ENCODE peak calls at places on chromosomes 11 and 22, in five cellular contexts. N, V, K, R and M are unnamed samples.
A peak's percentile ranks its signal among the peaks of the same experiment; 100 is the strongest.

GRCh38 chr11:94861306-94861845 is 93.2 kb downstream of the AMOTL1 start:
- DNase-seq in N (no peak), K (no peak), V (no peak), R (no peak), M (no peak)

GRCh38 chr11:71301858-71302533 is 49.6 kb upstream of the SHANK2 start:
- DNase-seq in K (no peak), V (no peak), R (no peak), N (no peak), M (no peak)

GRCh38 chr22:50250555-50251471 is at the start of gene HDAC10:
- DNase-seq in K (peak; percentile 54), N (peak; percentile 89), V (peak; percentile 72), R (no peak), M (peak; percentile 85)

GRCh38 chr22:24969588-24970301 is 17.2 kb downstream of the KIAA1671 start:
- DNase-seq in V (peak; percentile 52), R (no peak), K (no peak), N (no peak), M (peak; percentile 85)

GRCh38 chr11:72793081-72793451 is 781 bp downstream of the STARD10 start:
- DNase-seq in V (no peak), R (no peak), K (no peak), N (no peak), M (no peak)

GRCh38 chr11:115334932-115335788 is 169.1 kb downstream of the CADM1 start:
- DNase-seq in K (peak; percentile 17), R (peak; percentile 20), V (peak; percentile 37), N (no peak), M (no peak)

GRCh38 chr11:58178444-58178843 is 10.4 kb upstream of the OR9Q2 start:
- DNase-seq in R (no peak), N (no peak), V (no peak), K (no peak), M (no peak)

GRCh38 chr11:96012086-96012824 is 88.3 kb upstream of the MTMR2 start:
- DNase-seq in N (no peak), R (peak; percentile 8), K (peak; percentile 4), V (peak; percentile 80), M (peak; percentile 43)

GRCh38 chr11:94000641-94001040 is 20.5 kb upstream of the HEPHL1 start:
- DNase-seq in N (no peak), R (no peak), K (no peak), V (no peak), M (no peak)

GRCh38 chr11:71153005-71153395 is 99.4 kb downstream of the SHANK2 start:
- DNase-seq in V (no peak), R (peak; percentile 86), N (peak; percentile 29), K (no peak), M (no peak)

GRCh38 chr11:64947202-64947814 is 11.6 kb upstream of the GPHA2 start:
- DNase-seq in N (no peak), R (no peak), V (no peak), K (no peak), M (no peak)

GRCh38 chr11:60130496-60130895 is 42.0 kb downstream of the MS4A2 start:
- DNase-seq in R (peak; percentile 35), V (peak; percentile 17), K (peak; percentile 13), N (peak; percentile 22), M (peak; percentile 8)

GRCh38 chr11:115872418-115872817 is 368.2 kb upstream of the CADM1 start:
- DNase-seq in K (no peak), N (no peak), R (no peak), V (no peak), M (no peak)

GRCh38 chr11:78138694-78139421 is 568 bp downstream of the ALG8 start:
- DNase-seq in N (no peak), K (peak; percentile 3), V (peak; percentile 25), R (peak; percentile 39), M (no peak)